ENCODE peak calls at places on chromosome 17, in seven cellular contexts. One of them, this sample, is unnamed.

GRCh38 chr17:77036841-77037381 is 103.9 kb upstream of the SEC14L1 start:
- DNase-seq in EL: no peak
- DNase-seq in activated CD4-positive, CD25-positive, alpha-beta regulatory T cell treated with anti-CD3 and anti-CD28 coated beads, Interleukin-2, amount 50 U/mL, for 72 hours: no peak
- DNase-seq in Right ventricle myocardium superior: no peak
- DNase-seq in BJ: no peak
- DNase-seq in sciatic nerve: no peak
- DNase-seq in cardiac fibroblast: peak
- DNase-seq in this sample: no peak

GRCh38 chr17:77375917-77376651 is 235.3 kb downstream of the SEC14L1 start:
- DNase-seq in cardiac fibroblast: peak
- DNase-seq in sciatic nerve: no peak
- DNase-seq in EL: peak
- DNase-seq in activated CD4-positive, CD25-positive, alpha-beta regulatory T cell treated with anti-CD3 and anti-CD28 coated beads, Interleukin-2, amount 50 U/mL, for 72 hours: peak
- DNase-seq in Right ventricle myocardium superior: no peak
- DNase-seq in BJ: no peak
- DNase-seq in this sample: no peak

GRCh38 chr17:33291248-33292183 is 1.6 kb downstream of the ASIC2 start:
- DNase-seq in sciatic nerve: no peak
- DNase-seq in activated CD4-positive, CD25-positive, alpha-beta regulatory T cell treated with anti-CD3 and anti-CD28 coated beads, Interleukin-2, amount 50 U/mL, for 72 hours: no peak
- DNase-seq in BJ: no peak
- DNase-seq in cardiac fibroblast: peak
- DNase-seq in Right ventricle myocardium superior: peak
- DNase-seq in EL: peak
- DNase-seq in this sample: no peak

GRCh38 chr17:50440172-50440837 is 14.3 kb downstream of the ACSF2 start:
- DNase-seq in Right ventricle myocardium superior: no peak
- DNase-seq in sciatic nerve: peak
- DNase-seq in cardiac fibroblast: no peak
- DNase-seq in activated CD4-positive, CD25-positive, alpha-beta regulatory T cell treated with anti-CD3 and anti-CD28 coated beads, Interleukin-2, amount 50 U/mL, for 72 hours: no peak
- DNase-seq in BJ: no peak
- DNase-seq in EL: no peak
- DNase-seq in this sample: no peak

GRCh38 chr17:27577124-27577761 is 53.7 kb upstream of the LGALS9 start:
- DNase-seq in Right ventricle myocardium superior: peak
- DNase-seq in sciatic nerve: no peak
- DNase-seq in BJ: peak
- DNase-seq in EL: peak
- DNase-seq in activated CD4-positive, CD25-positive, alpha-beta regulatory T cell treated with anti-CD3 and anti-CD28 coated beads, Interleukin-2, amount 50 U/mL, for 72 hours: no peak
- DNase-seq in cardiac fibroblast: peak
- DNase-seq in this sample: peak

GRCh38 chr17:28950017-28950751 is 1.1 kb downstream of the PHF12 start:
- DNase-seq in EL: peak
- DNase-seq in BJ: no peak
- DNase-seq in sciatic nerve: peak
- DNase-seq in activated CD4-positive, CD25-positive, alpha-beta regulatory T cell treated with anti-CD3 and anti-CD28 coated beads, Interleukin-2, amount 50 U/mL, for 72 hours: peak
- DNase-seq in Right ventricle myocardium superior: peak
- DNase-seq in cardiac fibroblast: peak
- DNase-seq in this sample: peak

GRCh38 chr17:10034719-10035475 is 129.8 kb upstream of the RCVRN start:
- DNase-seq in cardiac fibroblast: no peak
- DNase-seq in BJ: no peak
- DNase-seq in activated CD4-positive, CD25-positive, alpha-beta regulatory T cell treated with anti-CD3 and anti-CD28 coated beads, Interleukin-2, amount 50 U/mL, for 72 hours: no peak
- DNase-seq in sciatic nerve: no peak
- DNase-seq in EL: no peak
- DNase-seq in Right ventricle myocardium superior: no peak
- DNase-seq in this sample: no peak

GRCh38 chr17:44269795-44270320 is 1.9 kb upstream of the SLC4A1 start:
- DNase-seq in activated CD4-positive, CD25-positive, alpha-beta regulatory T cell treated with anti-CD3 and anti-CD28 coated beads, Interleukin-2, amount 50 U/mL, for 72 hours: no peak
- DNase-seq in BJ: no peak
- DNase-seq in Right ventricle myocardium superior: no peak
- DNase-seq in sciatic nerve: no peak
- DNase-seq in cardiac fibroblast: peak
- DNase-seq in EL: no peak
- DNase-seq in this sample: peak

GRCh38 chr17:68533887-68534700 is 21.9 kb downstream of the PRKAR1A start:
- DNase-seq in cardiac fibroblast: peak
- DNase-seq in Right ventricle myocardium superior: no peak
- DNase-seq in EL: peak
- DNase-seq in BJ: peak
- DNase-seq in sciatic nerve: no peak
- DNase-seq in activated CD4-positive, CD25-positive, alpha-beta regulatory T cell treated with anti-CD3 and anti-CD28 coated beads, Interleukin-2, amount 50 U/mL, for 72 hours: no peak
- DNase-seq in this sample: peak

GRCh38 chr17:10149573-10150399 is 48.6 kb downstream of the GAS7 start:
- DNase-seq in sciatic nerve: no peak
- DNase-seq in activated CD4-positive, CD25-positive, alpha-beta regulatory T cell treated with anti-CD3 and anti-CD28 coated beads, Interleukin-2, amount 50 U/mL, for 72 hours: no peak
- DNase-seq in cardiac fibroblast: peak
- DNase-seq in Right ventricle myocardium superior: no peak
- DNase-seq in EL: peak
- DNase-seq in BJ: no peak
- DNase-seq in this sample: peak

GRCh38 chr17:67019809-67020208 is 24.5 kb upstream of the CACNG1 start:
- DNase-seq in activated CD4-positive, CD25-positive, alpha-beta regulatory T cell treated with anti-CD3 and anti-CD28 coated beads, Interleukin-2, amount 50 U/mL, for 72 hours: no peak
- DNase-seq in cardiac fibroblast: no peak
- DNase-seq in BJ: no peak
- DNase-seq in EL: no peak
- DNase-seq in Right ventricle myocardium superior: no peak
- DNase-seq in sciatic nerve: no peak
- DNase-seq in this sample: no peak

GRCh38 chr17:40475234-40476210 is 25.9 kb downstream of the TNS4 start:
- DNase-seq in EL: no peak
- DNase-seq in cardiac fibroblast: no peak
- DNase-seq in BJ: no peak
- DNase-seq in Right ventricle myocardium superior: peak
- DNase-seq in sciatic nerve: no peak
- DNase-seq in activated CD4-positive, CD25-positive, alpha-beta regulatory T cell treated with anti-CD3 and anti-CD28 coated beads, Interleukin-2, amount 50 U/mL, for 72 hours: no peak
- DNase-seq in this sample: no peak

GRCh38 chr17:17416400-17417360 is 60.1 kb upstream of the MED9 start:
- DNase-seq in Right ventricle myocardium superior: no peak
- DNase-seq in BJ: peak
- DNase-seq in activated CD4-positive, CD25-positive, alpha-beta regulatory T cell treated with anti-CD3 and anti-CD28 coated beads, Interleukin-2, amount 50 U/mL, for 72 hours: peak
- DNase-seq in EL: peak
- DNase-seq in cardiac fibroblast: peak
- DNase-seq in sciatic nerve: no peak
- DNase-seq in this sample: peak

GRCh38 chr17:77433385-77434135 is 292.8 kb downstream of the SEC14L1 start:
- DNase-seq in cardiac fibroblast: peak
- DNase-seq in EL: peak
- DNase-seq in Right ventricle myocardium superior: peak
- DNase-seq in activated CD4-positive, CD25-positive, alpha-beta regulatory T cell treated with anti-CD3 and anti-CD28 coated beads, Interleukin-2, amount 50 U/mL, for 72 hours: no peak
- DNase-seq in sciatic nerve: peak
- DNase-seq in BJ: no peak
- DNase-seq in this sample: no peak

GRCh38 chr17:40329981-40330794 is 21.2 kb downstream of the RARA start:
- DNase-seq in cardiac fibroblast: no peak
- DNase-seq in EL: no peak
- DNase-seq in BJ: no peak
- DNase-seq in Right ventricle myocardium superior: peak
- DNase-seq in activated CD4-positive, CD25-positive, alpha-beta regulatory T cell treated with anti-CD3 and anti-CD28 coated beads, Interleukin-2, amount 50 U/mL, for 72 hours: no peak
- DNase-seq in sciatic nerve: no peak
- DNase-seq in this sample: no peak

GRCh38 chr17:8837438-8838075 is 29.9 kb downstream of the PIK3R6 start:
- DNase-seq in BJ: no peak
- DNase-seq in sciatic nerve: peak
- DNase-seq in activated CD4-positive, CD25-positive, alpha-beta regulatory T cell treated with anti-CD3 and anti-CD28 coated beads, Interleukin-2, amount 50 U/mL, for 72 hours: no peak
- DNase-seq in EL: peak
- DNase-seq in cardiac fibroblast: no peak
- DNase-seq in Right ventricle myocardium superior: no peak
- DNase-seq in this sample: no peak

GRCh38 chr17:75617218-75617617 is 16.0 kb upstream of the SMIM5 start:
- DNase-seq in sciatic nerve: no peak
- DNase-seq in EL: no peak
- DNase-seq in BJ: no peak
- DNase-seq in cardiac fibroblast: no peak
- DNase-seq in Right ventricle myocardium superior: no peak
- DNase-seq in activated CD4-positive, CD25-positive, alpha-beta regulatory T cell treated with anti-CD3 and anti-CD28 coated beads, Interleukin-2, amount 50 U/mL, for 72 hours: no peak
- DNase-seq in this sample: no peak

GRCh38 chr17:80569936-80570335 is 25.3 kb downstream of the RPTOR start:
- DNase-seq in cardiac fibroblast: no peak
- DNase-seq in Right ventricle myocardium superior: no peak
- DNase-seq in activated CD4-positive, CD25-positive, alpha-beta regulatory T cell treated with anti-CD3 and anti-CD28 coated beads, Interleukin-2, amount 50 U/mL, for 72 hours: no peak
- DNase-seq in sciatic nerve: no peak
- DNase-seq in BJ: no peak
- DNase-seq in EL: no peak
- DNase-seq in this sample: no peak

GRCh38 chr17:76554131-76554530 is 14.3 kb downstream of the PRCD start:
- DNase-seq in BJ: no peak
- DNase-seq in cardiac fibroblast: no peak
- DNase-seq in sciatic nerve: no peak
- DNase-seq in activated CD4-positive, CD25-positive, alpha-beta regulatory T cell treated with anti-CD3 and anti-CD28 coated beads, Interleukin-2, amount 50 U/mL, for 72 hours: no peak
- DNase-seq in Right ventricle myocardium superior: no peak
- DNase-seq in EL: no peak
- DNase-seq in this sample: no peak

GRCh38 chr17:38325221-38325851 is 18.4 kb downstream of the GPR179 start:
- DNase-seq in Right ventricle myocardium superior: no peak
- DNase-seq in BJ: no peak
- DNase-seq in EL: no peak
- DNase-seq in sciatic nerve: no peak
- DNase-seq in cardiac fibroblast: no peak
- DNase-seq in activated CD4-positive, CD25-positive, alpha-beta regulatory T cell treated with anti-CD3 and anti-CD28 coated beads, Interleukin-2, amount 50 U/mL, for 72 hours: no peak
- DNase-seq in this sample: no peak

GRCh38 chr17:13643196-13643595 is 41.5 kb upstream of the HS3ST3A1 start:
- DNase-seq in activated CD4-positive, CD25-positive, alpha-beta regulatory T cell treated with anti-CD3 and anti-CD28 coated beads, Interleukin-2, amount 50 U/mL, for 72 hours: no peak
- DNase-seq in EL: no peak
- DNase-seq in sciatic nerve: no peak
- DNase-seq in Right ventricle myocardium superior: no peak
- DNase-seq in cardiac fibroblast: no peak
- DNase-seq in BJ: no peak
- DNase-seq in this sample: no peak

This sample was measured in LHCN-M2.